ENCODE peak calls at places on chromosome 1, in four cellular contexts. F is lower lobe of right lung, T is ovary, S is sigmoid colon. R is an unnamed sample.

GRCh38 chr1:151143057-151143435 is 3.4 kb downstream of the SEMA6C start:
- DNase-seq in F (no peak), T (no peak), S (no peak), R (no peak)

GRCh38 chr1:226100436-226101347 is 38.2 kb downstream of the H3-3A start:
- DNase-seq in S (no peak), F (peak; percentile 66), T (no peak), R (no peak)

GRCh38 chr1:58584082-58584895 is 7.2 kb upstream of the TACSTD2 start:
- DNase-seq in F (peak; percentile 73), S (peak; percentile 90), T (peak; percentile 46), R (no peak)

GRCh38 chr1:47232187-47232874 is at the start of gene TAL1:
- DNase-seq in S (no peak), F (peak; percentile 55), T (no peak), R (no peak)

GRCh38 chr1:211352985-211353515 is 26.4 kb downstream of the TRAF5 start:
- DNase-seq in F (no peak), S (no peak), T (no peak), R (peak; percentile 16)

GRCh38 chr1:239126881-239127280 is 259.5 kb upstream of the CHRM3 start:
- DNase-seq in T (no peak), F (no peak), S (no peak), R (no peak)

GRCh38 chr1:81151300-81151699 is 649.4 kb upstream of the ADGRL2 start:
- DNase-seq in S (no peak), T (no peak), F (no peak), R (no peak)

GRCh38 chr1:85553416-85553815 is 27.1 kb upstream of the CCN1 start:
- DNase-seq in S (no peak), T (no peak), F (no peak), R (no peak)

GRCh38 chr1:179141592-179142244 is 59.8 kb downstream of the TOR3A start:
- DNase-seq in F (no peak), S (no peak), T (no peak), R (no peak)

DNA sequence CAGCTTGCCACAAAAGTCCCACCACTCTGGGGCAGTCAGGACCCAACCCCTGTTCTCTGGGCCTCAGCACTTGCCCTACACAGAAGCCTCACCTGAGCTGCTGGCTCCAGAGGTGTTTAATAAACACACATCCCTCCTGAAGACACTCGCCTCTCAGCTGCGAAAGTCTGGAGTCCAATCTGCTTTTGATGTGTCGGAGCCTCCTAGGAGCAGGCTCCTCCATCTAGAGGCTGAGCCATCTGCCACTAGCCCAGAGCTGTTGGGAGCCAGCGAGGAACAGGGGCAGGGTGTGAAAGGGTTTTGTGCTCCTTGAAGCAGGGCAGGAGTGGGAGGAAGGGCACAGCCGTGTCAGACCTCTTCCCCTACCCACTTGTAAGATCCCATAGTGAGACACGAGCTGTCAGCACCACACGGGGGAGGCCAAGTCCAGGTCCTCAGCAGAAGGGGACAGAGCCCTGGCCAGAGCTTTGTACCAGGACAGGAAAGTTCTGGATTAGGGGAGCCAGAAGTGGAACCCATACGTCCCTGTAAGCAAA is 80.7 kb upstream of the ZC3H12A start:
- DNase-seq in F (no peak), S (no peak), T (no peak), R (no peak)
- H3K27ac ChIP-seq in F (no peak overlapping the region), S (no peak overlapping the region), T (no peak overlapping the region), R (no peak overlapping the region)

GRCh38 chr1:54132485-54132884 is 20.3 kb downstream of the CDCP2 start:
- DNase-seq in S (no peak), F (no peak), T (no peak), R (no peak)
- H3K27ac ChIP-seq in S (no peak overlapping the region), F (no peak overlapping the region), T (no peak overlapping the region), R (no peak overlapping the region)

DNA sequence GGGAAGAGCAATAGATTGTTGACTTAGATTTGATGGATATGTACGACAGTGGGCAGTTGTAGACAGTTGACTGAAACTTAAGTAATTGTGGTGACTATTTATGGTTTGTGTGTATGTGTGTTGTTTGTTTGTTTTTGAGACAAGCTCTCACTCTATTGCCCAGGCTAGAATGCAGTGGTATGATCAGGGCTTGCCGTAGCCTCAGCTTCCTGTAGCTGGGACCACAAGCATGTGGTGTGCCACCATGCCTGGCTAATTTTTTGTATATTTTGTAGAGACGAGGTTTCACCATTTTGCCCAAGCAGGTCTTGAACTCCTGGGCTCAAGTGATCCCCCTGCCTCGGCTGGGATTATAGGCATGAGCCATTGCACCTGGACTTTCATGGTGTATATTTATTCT is 9.8 kb downstream of the SDHC start:
- DNase-seq in F (no peak), T (no peak), S (no peak), R (no peak)
- H3K27ac ChIP-seq in F (no peak overlapping the region), T (no peak overlapping the region), S (no peak overlapping the region), R (no peak overlapping the region)

GRCh38 chr1:84090447-84091244 is 53.4 kb upstream of the PRKACB start:
- DNase-seq in T (no peak), F (no peak), S (no peak), R (no peak)

GRCh38 chr1:84095308-84095707 is 48.8 kb upstream of the PRKACB start:
- DNase-seq in F (no peak), S (no peak), T (no peak), R (no peak)

GRCh38 chr1:84086189-84086588 is 57.9 kb upstream of the PRKACB start:
- DNase-seq in T (no peak), F (no peak), S (no peak), R (no peak)

GRCh38 chr1:84086616-84087015 is 57.5 kb upstream of the PRKACB start:
- DNase-seq in T (no peak), F (no peak), S (no peak), R (no peak)

GRCh38 chr1:84089470-84090261 is 54.4 kb upstream of the PRKACB start:
- DNase-seq in F (no peak), T (no peak), S (no peak), R (no peak)
- H3K27ac ChIP-seq in F (no peak overlapping the region), T (no peak overlapping the region), S (no peak overlapping the region), R (no peak overlapping the region)

GRCh38 chr1:41704189-41704588 is 214.5 kb downstream of the HIVEP3 start:
- DNase-seq in T (no peak), F (no peak), S (no peak), R (no peak)
- H3K27ac ChIP-seq in T (no peak overlapping the region), F (no peak overlapping the region), S (no peak overlapping the region), R (no peak overlapping the region)

GRCh38 chr1:1329304-1330210 is 1.5 kb upstream of the TAS1R3 start:
- DNase-seq in S (no peak), F (no peak), T (no peak), R (no peak)

GRCh38 chr1:1331068-1331965 is at the start of gene TAS1R3:
- DNase-seq in S (no peak), F (no peak), T (no peak), R (no peak)

GRCh38 chr1:1332031-1332755 is 1.1 kb downstream of the TAS1R3 start:
- DNase-seq in S (no peak), T (no peak), F (no peak), R (no peak)

GRCh38 chr1:1328254-1328653 is 2.8 kb upstream of the TAS1R3 start:
- DNase-seq in T (no peak), S (no peak), F (no peak), R (no peak)

DNA sequence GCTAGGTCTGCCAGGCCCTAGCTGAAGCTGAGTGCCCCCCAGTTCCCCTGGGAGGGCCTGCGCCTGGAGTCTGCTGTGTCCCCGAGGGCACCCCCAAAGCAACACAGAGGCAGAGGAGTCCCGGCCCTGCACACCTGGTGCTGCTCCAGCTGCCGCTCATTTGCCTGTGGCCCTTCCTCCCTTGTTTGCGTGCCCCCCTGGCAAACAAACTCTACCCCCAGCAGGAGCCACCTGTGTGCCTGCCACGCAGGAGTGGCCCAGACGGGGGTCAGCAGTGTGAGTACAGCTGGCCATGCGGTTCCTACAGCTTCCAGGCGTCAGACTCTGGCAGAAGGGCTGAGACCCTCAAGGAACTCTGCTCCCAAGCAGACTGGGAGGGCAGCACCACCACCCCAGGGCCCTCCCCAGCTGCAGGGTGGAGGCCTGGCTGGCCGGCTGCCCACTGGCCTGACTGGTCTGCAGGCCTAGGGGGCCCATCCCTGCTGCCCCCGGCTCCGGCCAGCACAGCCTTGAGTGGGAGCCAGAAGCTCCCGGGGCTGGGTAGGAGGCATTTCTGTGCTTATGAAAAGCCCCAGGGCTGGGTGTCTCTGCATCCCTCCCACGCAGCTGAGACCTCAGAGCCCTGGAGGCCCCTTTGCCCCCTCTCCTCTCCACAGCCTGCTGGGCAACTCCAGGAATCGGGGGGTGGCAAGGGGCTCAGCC is 563 bp upstream of the TAS1R3 start:
- DNase-seq in T (no peak), S (no peak), F (no peak), R (no peak)
- H3K27ac ChIP-seq in T (no peak overlapping the region), S (no peak overlapping the region), F (peak overlapping the region; percentile 31), R (no peak overlapping the region)

DNA sequence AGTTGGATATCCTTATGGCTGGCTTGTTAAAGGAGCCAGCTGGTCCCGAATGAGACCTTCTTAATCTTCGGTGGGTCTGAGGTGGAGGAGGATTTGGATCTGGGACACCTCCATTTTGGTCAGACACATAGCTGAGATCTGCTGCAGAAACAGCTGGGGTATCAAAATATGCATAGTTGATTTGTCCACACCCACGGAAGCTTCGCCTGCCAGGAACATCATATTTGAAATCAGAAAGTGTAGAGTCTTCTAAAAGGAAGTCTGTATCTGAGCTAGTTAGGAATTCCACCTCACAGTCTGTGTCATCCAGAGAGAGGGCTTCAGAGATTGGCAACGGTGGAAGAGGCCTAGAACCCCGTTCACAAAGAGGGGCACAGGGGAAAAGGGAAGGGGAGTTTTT is 12.3 kb downstream of the ERRFI1 start:
- DNase-seq in T (no peak), S (no peak), F (no peak), R (no peak)
- H3K27ac ChIP-seq in T (no peak overlapping the region), S (peak overlapping the region; percentile 98), F (no peak overlapping the region), R (no peak overlapping the region)

GRCh38 chr1:19963636-19964035 is 15.8 kb downstream of the PLA2G2A start:
- DNase-seq in S (no peak), F (no peak), T (no peak), R (no peak)
- H3K27ac ChIP-seq in S (no peak overlapping the region), F (no peak overlapping the region), T (no peak overlapping the region), R (no peak overlapping the region)